ENCODE peak calls at places on chromosomes 6 and 20, in ten cellular contexts. One of them, this sample, is unnamed.

GRCh38 chr6:90170601-90171000 is 126.0 kb downstream of the BACH2 start:
- DNase-seq in H9: no peak
- DNase-seq in GM23338: no peak
- DNase-seq in Calu3: no peak
- DNase-seq in AG04450: no peak
- DNase-seq in breast epithelium: no peak
- DNase-seq in left ventricle myocardium inferior: no peak
- DNase-seq in adrenal gland: no peak
- DNase-seq in body of pancreas: no peak
- DNase-seq in lower leg skin: no peak
- DNase-seq in this sample: no peak

GRCh38 chr6:153511896-153512496 is 380.9 kb upstream of the RGS17 start:
- DNase-seq in H9: peak; percentile 26
- DNase-seq in GM23338: peak; percentile 77
- DNase-seq in Calu3: peak; percentile 30
- DNase-seq in AG04450: peak; percentile 6
- DNase-seq in breast epithelium: no peak
- DNase-seq in left ventricle myocardium inferior: no peak
- DNase-seq in adrenal gland: peak; percentile 16
- DNase-seq in body of pancreas: no peak
- DNase-seq in lower leg skin: no peak
- DNase-seq in this sample: peak; percentile 24

GRCh38 chr6:119337762-119338161 is 11.8 kb downstream of the MAN1A1 start:
- DNase-seq in H9: no peak
- DNase-seq in GM23338: no peak
- DNase-seq in Calu3: no peak
- DNase-seq in AG04450: no peak
- DNase-seq in breast epithelium: no peak
- DNase-seq in left ventricle myocardium inferior: no peak
- DNase-seq in adrenal gland: no peak
- DNase-seq in body of pancreas: no peak
- DNase-seq in lower leg skin: no peak
- DNase-seq in this sample: no peak

GRCh38 chr6:52909531-52909930 is at the start of gene GSTA3:
- DNase-seq in H9: no peak
- DNase-seq in GM23338: no peak
- DNase-seq in Calu3: no peak
- DNase-seq in AG04450: no peak
- DNase-seq in breast epithelium: no peak
- DNase-seq in left ventricle myocardium inferior: no peak
- DNase-seq in adrenal gland: peak; percentile 69
- DNase-seq in body of pancreas: peak; percentile 54
- DNase-seq in lower leg skin: no peak
- DNase-seq in this sample: no peak

GRCh38 chr6:31076611-31077010 is 35.8 kb downstream of the C6orf15 start:
- DNase-seq in H9: no peak
- DNase-seq in GM23338: no peak
- DNase-seq in Calu3: no peak
- DNase-seq in AG04450: no peak
- DNase-seq in breast epithelium: no peak
- DNase-seq in left ventricle myocardium inferior: no peak
- DNase-seq in adrenal gland: no peak
- DNase-seq in body of pancreas: no peak
- DNase-seq in lower leg skin: no peak
- DNase-seq in this sample: no peak

GRCh38 chr6:170378502-170378901 is 71.9 kb downstream of the FAM120B start:
- DNase-seq in H9: no peak
- DNase-seq in GM23338: no peak
- DNase-seq in Calu3: no peak
- DNase-seq in AG04450: no peak
- DNase-seq in breast epithelium: no peak
- DNase-seq in left ventricle myocardium inferior: no peak
- DNase-seq in adrenal gland: no peak
- DNase-seq in body of pancreas: no peak
- DNase-seq in lower leg skin: no peak
- DNase-seq in this sample: no peak

GRCh38 chr20:64133951-64134407 is 26.6 kb upstream of the NPBWR2 start:
- DNase-seq in H9: no peak
- DNase-seq in GM23338: peak; percentile 69
- DNase-seq in Calu3: no peak
- DNase-seq in AG04450: no peak
- DNase-seq in breast epithelium: no peak
- DNase-seq in left ventricle myocardium inferior: no peak
- DNase-seq in adrenal gland: no peak
- DNase-seq in body of pancreas: no peak
- DNase-seq in lower leg skin: peak; percentile 69
- DNase-seq in this sample: no peak

GRCh38 chr20:35515949-35516645 is 13.4 kb downstream of the C20orf173 start:
- DNase-seq in H9: no peak
- DNase-seq in GM23338: no peak
- DNase-seq in Calu3: peak; percentile 64
- DNase-seq in AG04450: peak; percentile 65
- DNase-seq in breast epithelium: peak; percentile 18
- DNase-seq in left ventricle myocardium inferior: no peak
- DNase-seq in adrenal gland: peak; percentile 71
- DNase-seq in body of pancreas: no peak
- DNase-seq in lower leg skin: no peak
- DNase-seq in this sample: peak; percentile 83

GRCh38 chr20:37932919-37933318 is 30.0 kb downstream of the VSTM2L start:
- DNase-seq in H9: no peak
- DNase-seq in GM23338: no peak
- DNase-seq in Calu3: peak; percentile 34
- DNase-seq in AG04450: no peak
- DNase-seq in breast epithelium: no peak
- DNase-seq in left ventricle myocardium inferior: no peak
- DNase-seq in adrenal gland: no peak
- DNase-seq in body of pancreas: no peak
- DNase-seq in lower leg skin: no peak
- DNase-seq in this sample: no peak

GRCh38 chr6:137387365-137387764 is 106.8 kb downstream of the OLIG3 start:
- DNase-seq in H9: no peak
- DNase-seq in GM23338: peak; percentile 22
- DNase-seq in Calu3: no peak
- DNase-seq in AG04450: no peak
- DNase-seq in breast epithelium: no peak
- DNase-seq in left ventricle myocardium inferior: no peak
- DNase-seq in adrenal gland: no peak
- DNase-seq in body of pancreas: no peak
- DNase-seq in lower leg skin: no peak
- DNase-seq in this sample: no peak

GRCh38 chr6:139323511-139324445 is 32.0 kb upstream of the TXLNB start:
- DNase-seq in H9: peak; percentile 70
- DNase-seq in GM23338: peak; percentile 86
- DNase-seq in Calu3: no peak
- DNase-seq in AG04450: peak; percentile 30
- DNase-seq in breast epithelium: peak; percentile 55
- DNase-seq in left ventricle myocardium inferior: peak; percentile 59
- DNase-seq in adrenal gland: peak; percentile 75
- DNase-seq in body of pancreas: peak; percentile 27
- DNase-seq in lower leg skin: peak; percentile 93
- DNase-seq in this sample: peak; percentile 29

GRCh38 chr20:17636523-17637412 is 45.3 kb downstream of the RRBP1 start:
- DNase-seq in H9: peak; percentile 80
- DNase-seq in GM23338: peak; percentile 59
- DNase-seq in Calu3: no peak
- DNase-seq in AG04450: no peak
- DNase-seq in breast epithelium: no peak
- DNase-seq in left ventricle myocardium inferior: no peak
- DNase-seq in adrenal gland: peak; percentile 52
- DNase-seq in body of pancreas: no peak
- DNase-seq in lower leg skin: no peak
- DNase-seq in this sample: no peak
- TF ChIP-seq CTCF in H9: peak; percentile 39
- TF ChIP-seq CTCF in GM23338: peak; percentile 14
- TF ChIP-seq CTCF in Calu3: no peak
- TF ChIP-seq CTCF in AG04450: no peak
- TF ChIP-seq CTCF in breast epithelium: no peak
- TF ChIP-seq CTCF in left ventricle myocardium inferior: no peak
- TF ChIP-seq CTCF in adrenal gland: no peak
- TF ChIP-seq CTCF in body of pancreas: no peak
- TF ChIP-seq CTCF in lower leg skin: no peak
- TF ChIP-seq CTCF in this sample: no peak

GRCh38 chr20:57943291-57943690 is 233.5 kb upstream of the PMEPA1 start:
- DNase-seq in H9: no peak
- DNase-seq in GM23338: no peak
- DNase-seq in Calu3: no peak
- DNase-seq in AG04450: no peak
- DNase-seq in breast epithelium: no peak
- DNase-seq in left ventricle myocardium inferior: no peak
- DNase-seq in adrenal gland: no peak
- DNase-seq in body of pancreas: no peak
- DNase-seq in lower leg skin: no peak
- DNase-seq in this sample: no peak
- TF ChIP-seq CTCF in H9: no peak
- TF ChIP-seq CTCF in GM23338: no peak
- TF ChIP-seq CTCF in Calu3: no peak
- TF ChIP-seq CTCF in AG04450: no peak
- TF ChIP-seq CTCF in breast epithelium: no peak
- TF ChIP-seq CTCF in left ventricle myocardium inferior: no peak
- TF ChIP-seq CTCF in adrenal gland: no peak
- TF ChIP-seq CTCF in body of pancreas: no peak
- TF ChIP-seq CTCF in lower leg skin: no peak
- TF ChIP-seq CTCF in this sample: no peak

DNA sequence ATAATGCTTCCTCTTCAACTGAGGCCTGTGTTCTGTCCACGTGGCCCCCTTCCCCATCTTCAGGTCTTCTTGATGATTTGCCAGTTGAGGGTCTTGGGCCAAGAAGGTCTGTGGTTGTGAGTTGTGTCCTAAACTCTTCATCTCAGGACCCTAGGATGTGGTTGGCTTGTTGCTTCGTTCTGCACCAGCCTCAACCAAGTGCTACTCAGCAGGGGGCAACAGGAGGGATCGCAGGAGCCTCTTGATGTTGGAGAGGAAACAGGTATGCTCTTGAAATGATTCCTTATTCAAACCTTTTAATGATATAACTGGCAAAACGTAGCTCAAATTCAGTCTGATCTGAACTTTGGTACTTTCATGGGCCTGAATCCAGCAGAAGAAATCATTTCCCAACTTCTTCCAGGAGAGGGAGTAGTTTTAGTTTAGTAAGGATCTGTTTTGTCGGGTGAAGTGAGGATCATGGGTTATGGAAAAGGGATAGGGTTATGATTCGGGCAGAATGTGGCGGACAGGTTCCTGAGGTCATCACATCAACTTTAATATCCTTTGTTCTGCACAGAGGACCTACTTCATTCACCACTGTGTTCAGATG is 30.8 kb downstream of the SIRPB1 start:
- DNase-seq in H9: no peak
- DNase-seq in GM23338: no peak
- DNase-seq in Calu3: no peak
- DNase-seq in AG04450: no peak
- DNase-seq in breast epithelium: no peak
- DNase-seq in left ventricle myocardium inferior: no peak
- DNase-seq in adrenal gland: no peak
- DNase-seq in body of pancreas: no peak
- DNase-seq in lower leg skin: no peak
- DNase-seq in this sample: no peak
- TF ChIP-seq CTCF in H9: no peak
- TF ChIP-seq CTCF in GM23338: no peak
- TF ChIP-seq CTCF in Calu3: no peak
- TF ChIP-seq CTCF in AG04450: no peak
- TF ChIP-seq CTCF in breast epithelium: no peak
- TF ChIP-seq CTCF in left ventricle myocardium inferior: no peak
- TF ChIP-seq CTCF in adrenal gland: no peak
- TF ChIP-seq CTCF in body of pancreas: no peak
- TF ChIP-seq CTCF in lower leg skin: no peak
- TF ChIP-seq CTCF in this sample: no peak

GRCh38 chr6:68978411-68978810 is 343.3 kb downstream of the ADGRB3 start:
- DNase-seq in H9: no peak
- DNase-seq in GM23338: no peak
- DNase-seq in Calu3: no peak
- DNase-seq in AG04450: no peak
- DNase-seq in breast epithelium: no peak
- DNase-seq in left ventricle myocardium inferior: no peak
- DNase-seq in adrenal gland: no peak
- DNase-seq in body of pancreas: no peak
- DNase-seq in lower leg skin: no peak
- DNase-seq in this sample: no peak

GRCh38 chr6:68976260-68976659 is 341.2 kb downstream of the ADGRB3 start:
- DNase-seq in H9: no peak
- DNase-seq in GM23338: peak; percentile 41
- DNase-seq in Calu3: no peak
- DNase-seq in AG04450: no peak
- DNase-seq in breast epithelium: no peak
- DNase-seq in left ventricle myocardium inferior: no peak
- DNase-seq in adrenal gland: no peak
- DNase-seq in body of pancreas: no peak
- DNase-seq in lower leg skin: no peak
- DNase-seq in this sample: no peak

GRCh38 chr6:68975064-68975463 is 340.0 kb downstream of the ADGRB3 start:
- DNase-seq in H9: peak; percentile 34
- DNase-seq in GM23338: peak; percentile 42
- DNase-seq in Calu3: peak; percentile 47
- DNase-seq in AG04450: no peak
- DNase-seq in breast epithelium: no peak
- DNase-seq in left ventricle myocardium inferior: no peak
- DNase-seq in adrenal gland: peak; percentile 59
- DNase-seq in body of pancreas: no peak
- DNase-seq in lower leg skin: no peak
- DNase-seq in this sample: no peak
- TF ChIP-seq CTCF in H9: peak; percentile 50
- TF ChIP-seq CTCF in GM23338: peak; percentile 41
- TF ChIP-seq CTCF in Calu3: no peak
- TF ChIP-seq CTCF in AG04450: no peak
- TF ChIP-seq CTCF in breast epithelium: no peak
- TF ChIP-seq CTCF in left ventricle myocardium inferior: peak; percentile 62
- TF ChIP-seq CTCF in adrenal gland: peak; percentile 25
- TF ChIP-seq CTCF in body of pancreas: no peak
- TF ChIP-seq CTCF in lower leg skin: no peak
- TF ChIP-seq CTCF in this sample: no peak

GRCh38 chr20:19828233-19828632 is 70.2 kb downstream of the RIN2 start:
- DNase-seq in H9: no peak
- DNase-seq in GM23338: no peak
- DNase-seq in Calu3: no peak
- DNase-seq in AG04450: no peak
- DNase-seq in breast epithelium: no peak
- DNase-seq in left ventricle myocardium inferior: no peak
- DNase-seq in adrenal gland: no peak
- DNase-seq in body of pancreas: no peak
- DNase-seq in lower leg skin: no peak
- DNase-seq in this sample: peak; percentile 68
- TF ChIP-seq CTCF in H9: peak; percentile 17
- TF ChIP-seq CTCF in GM23338: peak; percentile 11
- TF ChIP-seq CTCF in Calu3: no peak
- TF ChIP-seq CTCF in AG04450: peak; percentile 46
- TF ChIP-seq CTCF in breast epithelium: no peak
- TF ChIP-seq CTCF in left ventricle myocardium inferior: peak; percentile 57
- TF ChIP-seq CTCF in adrenal gland: no peak
- TF ChIP-seq CTCF in body of pancreas: no peak
- TF ChIP-seq CTCF in lower leg skin: no peak
- TF ChIP-seq CTCF in this sample: peak; percentile 66

DNA sequence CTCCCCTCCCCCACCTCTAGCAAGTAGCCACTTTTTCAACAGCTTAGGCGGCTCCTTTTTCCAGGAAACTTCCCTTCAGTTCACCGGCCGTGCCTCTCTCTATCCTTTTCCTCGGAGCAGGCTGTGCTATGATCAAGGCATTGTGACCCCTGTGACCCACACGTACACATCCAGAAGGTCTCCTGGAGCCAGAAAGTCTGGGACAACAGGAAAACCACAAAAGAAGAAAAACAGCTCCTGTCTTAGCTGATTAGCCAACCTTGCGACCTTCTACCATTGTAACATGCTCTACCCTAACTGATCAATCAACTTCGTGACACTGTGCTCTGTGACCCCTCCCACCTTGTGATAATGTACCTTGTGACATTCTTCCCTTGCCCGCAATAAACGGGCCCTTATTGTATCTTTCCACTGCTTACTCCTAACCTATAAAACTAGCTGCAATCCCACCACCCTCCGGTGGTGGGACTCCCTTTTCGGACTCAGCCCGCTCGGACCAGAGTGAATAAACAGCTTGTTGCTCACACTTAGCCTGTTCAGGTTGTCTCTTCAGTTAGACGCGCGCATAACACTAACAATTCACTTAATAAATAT is 24.2 kb downstream of the ZNF311 start:
- DNase-seq in H9: peak; percentile 84
- DNase-seq in GM23338: peak; percentile 91
- DNase-seq in Calu3: peak; percentile 85
- DNase-seq in AG04450: peak; percentile 55
- DNase-seq in breast epithelium: peak; percentile 39
- DNase-seq in left ventricle myocardium inferior: peak; percentile 20
- DNase-seq in adrenal gland: peak; percentile 55
- DNase-seq in body of pancreas: peak; percentile 46
- DNase-seq in lower leg skin: no peak
- DNase-seq in this sample: peak; percentile 84
- TF ChIP-seq CTCF in H9: peak; percentile 59
- TF ChIP-seq CTCF in GM23338: peak; percentile 51
- TF ChIP-seq CTCF in Calu3: no peak
- TF ChIP-seq CTCF in AG04450: peak; percentile 59
- TF ChIP-seq CTCF in breast epithelium: peak; percentile 34
- TF ChIP-seq CTCF in left ventricle myocardium inferior: peak; percentile 42
- TF ChIP-seq CTCF in adrenal gland: peak; percentile 16
- TF ChIP-seq CTCF in body of pancreas: peak; percentile 36
- TF ChIP-seq CTCF in lower leg skin: no peak
- TF ChIP-seq CTCF in this sample: peak; percentile 71

This sample was measured in HFFc6.